ENCODE peak calls at places on chromosomes 4 and X, in six cellular contexts. J, H, K, E, W and A are unnamed samples.

GRCh38 chr4:108029731-108030130 is 40.0 kb downstream of the HADH start:
- DNase-seq in J (no peak), H (no peak), K (no peak), E (no peak), W (no peak), A (no peak)

GRCh38 chrX:46375831-46376230 is 169.4 kb downstream of the ZNF674 start:
- DNase-seq in J (no peak), H (peak), K (no peak), E (no peak), W (no peak), A (no peak)

GRCh38 chr4:18641334-18641733 is 619.8 kb upstream of the LCORL start:
- DNase-seq in J (no peak), H (no peak), K (no peak), E (no peak), W (no peak), A (no peak)

GRCh38 chrX:5306654-5307121 is 922.0 kb downstream of the NLGN4X start:
- DNase-seq in J (no peak), H (no peak), K (no peak), E (no peak), W (no peak), A (no peak)

GRCh38 chr4:33914386-33914785 is 2329.9 kb downstream of the ARAP2 start:
- DNase-seq in J (no peak), H (no peak), K (no peak), E (no peak), W (no peak), A (no peak)

GRCh38 chrX:15173411-15173810 is 96.5 kb downstream of the ASB9 start:
- DNase-seq in J (no peak), H (no peak), K (no peak), E (no peak), W (no peak), A (no peak)

GRCh38 chr4:138669479-138670165 is 346.0 kb upstream of the NOCT start:
- DNase-seq in J (no peak), H (no peak), K (no peak), E (no peak), W (no peak), A (no peak)

GRCh38 chr4:26217961-26218676 is 102.7 kb upstream of the RBPJ start:
- DNase-seq in J (no peak), H (no peak), K (peak), E (no peak), W (no peak), A (no peak)

GRCh38 chr4:101944649-101945048 is 154.1 kb downstream of the BANK1 start:
- DNase-seq in J (no peak), H (no peak), K (no peak), E (no peak), W (no peak), A (no peak)

GRCh38 chr4:143344011-143344410 is 7.3 kb downstream of the GAB1 start:
- DNase-seq in J (no peak), H (no peak), K (no peak), E (no peak), W (no peak), A (no peak)

GRCh38 chrX:80816051-80816450 is 6.4 kb upstream of the BRWD3 start:
- DNase-seq in J (no peak), H (no peak), K (no peak), E (no peak), W (no peak), A (no peak)

GRCh38 chr4:81845273-81845672 is 373.6 kb upstream of the RASGEF1B start:
- DNase-seq in J (no peak), H (no peak), K (no peak), E (no peak), W (no peak), A (no peak)

GRCh38 chr4:113327513-113327912 is 278.1 kb downstream of the ANK2 start:
- DNase-seq in J (no peak), H (no peak), K (no peak), E (no peak), W (no peak), A (no peak)

GRCh38 chr4:24547979-24548378 is 36.4 kb downstream of the DHX15 start:
- DNase-seq in J (no peak), H (no peak), K (no peak), E (no peak), W (no peak), A (no peak)

GRCh38 chr4:2962614-2963184 is 507 bp downstream of the NOP14 start:
- DNase-seq in J (peak), H (peak), K (no peak), E (no peak), W (peak), A (peak)

GRCh38 chrX:13658602-13659001 is 5.7 kb downstream of the TCEANC start:
- DNase-seq in J (peak), H (peak), K (no peak), E (peak), W (peak), A (no peak)

GRCh38 chr4:140256335-140256734 is 102.4 kb upstream of the MAML3 start:
- DNase-seq in J (peak), H (no peak), K (no peak), E (no peak), W (peak), A (no peak)

GRCh38 chr4:89111833-89112563 is 665 bp downstream of the TIGD2 start:
- DNase-seq in J (peak), H (no peak), K (no peak), E (no peak), W (peak), A (no peak)

GRCh38 chr4:176760468-176760867 is 32.3 kb downstream of the VEGFC start:
- DNase-seq in J (no peak), H (no peak), K (no peak), E (no peak), W (no peak), A (no peak)

GRCh38 chrX:69045616-69046345 is 119.5 kb downstream of the PJA1 start:
- DNase-seq in J (no peak), H (no peak), K (no peak), E (no peak), W (no peak), A (peak)

GRCh38 chr4:7108660-7109059 is 40.8 kb upstream of the GRPEL1 start:
- DNase-seq in J (no peak), H (no peak), K (no peak), E (no peak), W (no peak), A (no peak)

GRCh38 chr4:26484538-26484937 is 5.7 kb downstream of the CCKAR start:
- DNase-seq in J (no peak), H (no peak), K (no peak), E (no peak), W (no peak), A (no peak)

GRCh38 chr4:7989654-7990053 is 50.0 kb upstream of the AFAP1 start:
- DNase-seq in J (no peak), H (no peak), K (no peak), E (no peak), W (no peak), A (no peak)

GRCh38 chrX:64204701-64205440 is 637 bp downstream of the AMER1 start:
- DNase-seq in J (peak), H (no peak), K (no peak), E (peak), W (peak), A (peak)

GRCh38 chr4:38950159-38950558 is 82.0 kb downstream of the TMEM156 start:
- DNase-seq in J (no peak), H (no peak), K (no peak), E (no peak), W (no peak), A (no peak)

GRCh38 chrX:51894697-51895336 is 1.4 kb downstream of the MAGED1 start:
- DNase-seq in J (no peak), H (no peak), K (no peak), E (no peak), W (peak), A (peak)

GRCh38 chr4:6513678-6514077 is 41.3 kb upstream of the PPP2R2C start:
- DNase-seq in J (no peak), H (no peak), K (no peak), E (no peak), W (no peak), A (no peak)

GRCh38 chr4:121256887-121257426 is 92.8 kb upstream of the TNIP3 start:
- DNase-seq in J (no peak), H (no peak), K (no peak), E (no peak), W (no peak), A (no peak)

GRCh38 chr4:141849778-141850177 is 213.4 kb downstream of the IL15 start:
- DNase-seq in J (no peak), H (no peak), K (no peak), E (no peak), W (no peak), A (no peak)

DNA sequence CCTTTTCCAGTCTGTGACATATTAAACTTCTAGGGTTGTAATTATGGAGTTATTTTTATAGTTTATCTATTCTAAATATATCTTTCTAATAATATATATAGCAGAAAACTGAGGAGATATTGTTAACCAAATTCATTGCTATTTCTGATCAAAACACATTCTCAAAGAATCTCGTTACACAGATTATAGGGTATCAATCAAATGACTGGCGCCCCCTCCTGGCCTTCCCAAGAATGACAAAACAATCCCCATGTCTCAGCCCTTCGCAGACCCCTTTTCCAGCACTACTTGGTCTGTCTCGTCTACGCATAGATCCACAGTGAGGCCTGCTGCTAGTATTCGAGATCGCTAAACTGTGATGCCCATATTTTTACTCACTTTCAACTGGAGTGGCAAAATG is 209.3 kb downstream of the GPC3 start:
- DNase-seq in J (no peak), H (no peak), K (no peak), E (peak), W (peak), A (peak)
- TF ChIP-seq MAX in J (no peak), H (no peak), K (no peak), E (no peak), W (no peak), A (no peak)

DNA sequence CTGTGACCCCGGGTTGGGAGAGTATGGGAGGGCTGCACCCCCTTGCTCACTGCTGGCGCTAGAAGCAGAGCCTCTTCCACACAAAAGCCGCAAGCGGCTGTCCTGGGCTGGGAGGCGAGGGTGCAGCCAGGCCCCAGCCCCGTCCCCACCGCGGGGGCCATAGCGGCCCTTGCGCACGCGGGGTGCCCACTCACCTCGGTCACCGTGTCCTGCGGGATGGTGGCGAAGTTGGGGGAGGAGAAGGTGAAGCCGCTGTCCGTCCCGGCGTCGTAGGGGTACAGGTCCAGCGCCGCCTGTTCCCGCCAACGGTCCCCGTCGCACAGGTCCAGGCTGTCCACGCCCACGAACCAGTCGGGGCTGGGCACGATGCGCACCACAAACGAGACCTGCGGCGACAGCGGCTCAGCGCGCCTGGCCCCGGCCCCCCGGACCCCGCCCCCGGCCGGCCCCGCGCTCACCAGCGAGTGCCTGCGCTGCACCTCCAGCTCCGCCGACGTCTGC is 1.5 kb downstream of the SPON2 start:
- DNase-seq in J (no peak), H (no peak), K (no peak), E (no peak), W (no peak), A (no peak)
- TF ChIP-seq EZH2 in J (no peak), H (no peak), K (no peak), E (no peak), W (no peak), A (no peak)

GRCh38 chr4:114729339-114729738 is 130.7 kb downstream of the UGT8 start:
- DNase-seq in J (no peak), H (no peak), K (no peak), E (no peak), W (no peak), A (no peak)
- TF ChIP-seq MAX in J (no peak), H (no peak), K (no peak), E (no peak), W (no peak), A (no peak)

GRCh38 chr4:41748074-41748787 is at the start of gene PHOX2B:
- DNase-seq in J (no peak), H (no peak), K (no peak), E (no peak), W (no peak), A (no peak)

GRCh38 chr4:41750624-41751324 is 2.2 kb upstream of the PHOX2B start:
- DNase-seq in J (no peak), H (no peak), K (no peak), E (no peak), W (no peak), A (no peak)

GRCh38 chr4:41748788-41749445 is 392 bp upstream of the PHOX2B start:
- DNase-seq in J (no peak), H (no peak), K (no peak), E (no peak), W (no peak), A (peak)

GRCh38 chr4:41751325-41752061 is 3.0 kb upstream of the PHOX2B start:
- DNase-seq in J (no peak), H (no peak), K (no peak), E (peak), W (no peak), A (no peak)

DNA sequence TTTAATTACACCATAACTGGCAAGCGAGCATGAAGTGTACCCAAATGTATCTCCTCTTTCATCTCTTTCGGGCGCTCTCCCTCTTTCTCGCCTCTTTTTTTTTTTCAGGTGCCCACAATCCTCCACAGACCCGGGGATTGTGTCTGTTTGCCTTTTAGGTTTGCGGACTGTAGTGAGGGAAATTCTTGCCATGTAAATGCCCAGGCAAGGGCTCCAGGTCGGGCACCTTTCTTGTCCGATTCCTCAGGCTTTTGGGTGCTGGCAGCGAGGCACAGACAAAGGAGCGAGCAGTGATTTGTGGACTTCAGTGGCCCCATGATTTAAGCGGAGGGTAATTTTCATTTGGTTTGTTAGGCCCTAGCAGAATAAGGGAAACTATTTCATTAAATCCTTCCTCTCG is 1.1 kb upstream of the PHOX2B start:
- DNase-seq in J (no peak), H (no peak), K (no peak), E (no peak), W (no peak), A (no peak)
- TF ChIP-seq EZH2 in J (no peak), H (no peak), K (no peak), E (no peak), W (no peak), A (peak)

GRCh38 chr4:115433501-115433900 is 320.1 kb upstream of the NDST4 start:
- DNase-seq in J (no peak), H (no peak), K (no peak), E (no peak), W (no peak), A (no peak)
- TF ChIP-seq MAX in J (no peak), H (no peak), K (no peak), E (no peak), W (no peak), A (no peak)

GRCh38 chr4:41750158-41750623 is 1.7 kb upstream of the PHOX2B start:
- DNase-seq in J (no peak), H (no peak), K (no peak), E (no peak), W (no peak), A (peak)
- TF ChIP-seq EZH2 in J (no peak), H (no peak), K (no peak), E (no peak), W (peak), A (peak)

DNA sequence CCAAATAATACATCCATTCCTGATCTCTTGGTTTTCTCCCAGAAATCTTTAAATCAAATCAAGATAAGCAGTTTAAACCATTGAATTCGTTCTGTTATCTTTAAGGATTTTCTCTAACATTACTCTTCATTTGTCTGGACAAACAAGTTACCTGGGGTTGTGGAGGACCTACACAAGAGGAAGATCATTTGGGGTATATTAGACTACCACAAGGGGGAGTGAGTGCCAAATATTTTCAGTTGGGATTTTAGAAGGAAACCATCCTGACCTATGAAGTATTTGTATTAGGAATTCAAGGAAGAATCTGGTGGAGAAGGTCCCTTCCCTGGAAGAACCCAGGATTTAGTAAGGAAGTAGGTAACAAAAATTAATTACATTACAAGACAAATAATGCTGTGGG is 12.0 kb upstream of the DCHS2 start:
- DNase-seq in J (peak), H (peak), K (no peak), E (peak), W (peak), A (no peak)
- TF ChIP-seq MAX in J (no peak), H (no peak), K (no peak), E (no peak), W (no peak), A (no peak)

GRCh38 chr4:84499065-84499982 is at the start of gene NKX6-1:
- DNase-seq in J (no peak), H (peak), K (no peak), E (peak), W (peak), A (peak)
- TF ChIP-seq EZH2 in J (no peak), H (no peak), K (no peak), E (no peak), W (no peak), A (no peak)

GRCh38 chrX:71450433-71451106 is 82.3 kb upstream of the OGT start:
- DNase-seq in J (no peak), H (no peak), K (no peak), E (peak), W (no peak), A (no peak)

GRCh38 chrX:71458866-71459265 is 74.0 kb upstream of the OGT start:
- DNase-seq in J (no peak), H (no peak), K (no peak), E (no peak), W (no peak), A (no peak)

GRCh38 chrX:71454222-71454621 is 78.7 kb upstream of the OGT start:
- DNase-seq in J (no peak), H (no peak), K (no peak), E (no peak), W (no peak), A (no peak)
- TF ChIP-seq MAX in J (no peak), H (no peak), K (no peak), E (no peak), W (no peak), A (no peak)

GRCh38 chrX:7568130-7568529 is 274.8 kb upstream of the VCX start:
- DNase-seq in J (no peak), H (no peak), K (no peak), E (no peak), W (no peak), A (no peak)
- TF ChIP-seq EZH2 in J (no peak), H (no peak), K (no peak), E (no peak), W (no peak), A (no peak)